ENCODE peak calls at places on chromosomes 1 and 21, in six cellular contexts. H, K, S, V, M and T are unnamed samples.

GRCh38 chr21:46080171-46081021 is 17.5 kb upstream of the COL6A2 start:
- DNase-seq in K (no peak), M (no peak), H (peak; percentile 89), V (no peak), S (peak; percentile 60), T (peak; percentile 87)

GRCh38 chr21:31218830-31219608 is 125.0 kb downstream of the TIAM1 start:
- DNase-seq in M (no peak), V (no peak), H (peak; percentile 62), S (no peak), K (no peak), T (no peak)

GRCh38 chr1:155983191-155984023 is 5.1 kb upstream of the ARHGEF2 start:
- DNase-seq in V (peak; percentile 75), K (peak; percentile 99), H (peak; percentile 88), M (peak; percentile 78), S (no peak), T (peak; percentile 94)

GRCh38 chr1:227926216-227926791 is 21.4 kb downstream of the WNT9A start:
- DNase-seq in K (no peak), M (no peak), V (no peak), H (peak; percentile 53), S (no peak), T (peak; percentile 68)

GRCh38 chr1:41664861-41665640 is 180.6 kb upstream of the EDN2 start:
- DNase-seq in M (peak; percentile 91), S (no peak), V (no peak), K (no peak), H (peak; percentile 22), T (peak; percentile 59)

GRCh38 chr1:4711191-4711915 is 56.9 kb downstream of the AJAP1 start:
- DNase-seq in M (no peak), V (no peak), K (no peak), S (no peak), H (no peak), T (no peak)

GRCh38 chr1:10540277-10541005 is 65.7 kb downstream of the PEX14 start:
- DNase-seq in H (peak; percentile 77), K (no peak), V (no peak), M (no peak), S (no peak), T (no peak)

GRCh38 chr21:24716306-24716918 is 890.9 kb downstream of the MRPL39 start:
- DNase-seq in K (no peak), M (no peak), H (no peak), V (no peak), S (no peak), T (no peak)

GRCh38 chr21:34534522-34534921 is 22.5 kb upstream of the KCNE1 start:
- DNase-seq in M (no peak), S (no peak), V (no peak), H (no peak), K (no peak), T (no peak)

GRCh38 chr1:32339363-32339978 is 3.4 kb upstream of the MARCKSL1 start:
- DNase-seq in K (no peak), H (no peak), M (no peak), S (no peak), V (no peak), T (peak; percentile 44)

GRCh38 chr21:37214952-37215351 is 52.2 kb downstream of the VPS26C start:
- DNase-seq in V (no peak), H (no peak), K (no peak), S (no peak), M (no peak), T (no peak)

GRCh38 chr1:237170149-237170548 is 128.2 kb downstream of the RYR2 start:
- DNase-seq in V (no peak), M (no peak), S (no peak), K (no peak), H (no peak), T (no peak)

GRCh38 chr1:207336559-207337467 is 15.3 kb downstream of the CD55 start:
- DNase-seq in M (no peak), H (no peak), V (peak; percentile 24), K (peak; percentile 20), S (no peak), T (no peak)

GRCh38 chr1:111242805-111243523 is 15.5 kb downstream of the CHI3L2 start:
- DNase-seq in M (no peak), V (no peak), K (no peak), H (no peak), S (no peak), T (no peak)

GRCh38 chr1:228351850-228352249 is 54.8 kb downstream of the TRIM11 start:
- DNase-seq in V (no peak), M (no peak), K (no peak), S (peak; percentile 61), H (peak; percentile 26), T (peak; percentile 59)

GRCh38 chr1:9233241-9233941 is 1.2 kb upstream of the H6PD start:
- DNase-seq in M (no peak), V (peak; percentile 44), S (peak; percentile 92), H (peak; percentile 93), K (no peak), T (peak; percentile 90)

GRCh38 chr1:22250724-22251123 is 107.8 kb upstream of the WNT4 start:
- DNase-seq in S (no peak), H (no peak), M (no peak), K (no peak), V (no peak), T (no peak)

GRCh38 chr1:161307230-161307768 is 2.5 kb downstream of the MPZ start:
- DNase-seq in V (no peak), S (no peak), M (no peak), H (no peak), K (no peak), T (no peak)

GRCh38 chr1:159089184-159089791 is 12.7 kb upstream of the AIM2 start:
- DNase-seq in V (no peak), K (no peak), S (no peak), H (no peak), M (no peak), T (no peak)

GRCh38 chr1:183589836-183590224 is 429 bp downstream of the NCF2 start:
- DNase-seq in S (no peak), V (peak; percentile 41), H (no peak), K (no peak), M (no peak), T (no peak)

GRCh38 chr1:99573431-99574217 is 72.3 kb upstream of the PALMD start:
- DNase-seq in M (no peak), S (no peak), V (no peak), H (no peak), K (no peak), T (no peak)

GRCh38 chr1:159161719-159162026 is 9.7 kb upstream of the CADM3 start:
- DNase-seq in K (no peak), S (no peak), H (no peak), V (no peak), M (no peak), T (no peak)

GRCh38 chr21:45537111-45537745 is 5.0 kb downstream of the SLC19A1 start:
- DNase-seq in K (no peak), V (no peak), S (peak; percentile 55), H (peak; percentile 68), M (no peak), T (peak; percentile 75)

GRCh38 chr21:44994581-44995171 is 54.8 kb downstream of the SLX9 start:
- DNase-seq in K (no peak), M (no peak), H (peak; percentile 67), V (no peak), S (no peak), T (peak; percentile 70)

GRCh38 chr1:76038306-76039004 is 36.1 kb upstream of the ST6GALNAC3 start:
- DNase-seq in M (no peak), S (no peak), H (no peak), K (no peak), V (no peak), T (no peak)

GRCh38 chr1:71829346-71829745 is 453.0 kb downstream of the NEGR1 start:
- DNase-seq in M (no peak), S (no peak), K (no peak), H (no peak), V (no peak), T (no peak)

GRCh38 chr1:223748405-223748772 is 36.0 kb downstream of the CAPN2 start:
- DNase-seq in S (no peak), K (no peak), V (no peak), M (no peak), H (no peak), T (no peak)

GRCh38 chr1:40243371-40243770 is 4.4 kb upstream of the TMCO2 start:
- DNase-seq in V (no peak), M (no peak), H (no peak), K (no peak), S (no peak), T (no peak)

GRCh38 chr1:158818991-158819405 is 12.2 kb upstream of the MNDA start:
- DNase-seq in H (no peak), V (no peak), S (no peak), M (no peak), K (no peak), T (no peak)

GRCh38 chr1:180168786-180169640 is 14.3 kb downstream of the QSOX1 start:
- DNase-seq in K (no peak), M (peak; percentile 75), S (peak; percentile 78), H (no peak), V (no peak), T (no peak)

GRCh38 chr1:227447531-227447990 is 115.8 kb upstream of the ZNF678 start:
- DNase-seq in H (peak; percentile 88), M (no peak), K (no peak), S (peak; percentile 68), V (no peak), T (peak; percentile 92)

GRCh38 chr1:26224606-26225005 is 9.4 kb upstream of the CEP85 start:
- DNase-seq in V (no peak), M (no peak), H (no peak), K (no peak), S (no peak), T (no peak)
- H3K4me3 ChIP-seq in V (peak overlapping the region; percentile 57), M (no peak overlapping the region), H (no peak overlapping the region), K (no peak overlapping the region), S (peak overlapping the region; percentile 44), T (no peak overlapping the region)

DNA sequence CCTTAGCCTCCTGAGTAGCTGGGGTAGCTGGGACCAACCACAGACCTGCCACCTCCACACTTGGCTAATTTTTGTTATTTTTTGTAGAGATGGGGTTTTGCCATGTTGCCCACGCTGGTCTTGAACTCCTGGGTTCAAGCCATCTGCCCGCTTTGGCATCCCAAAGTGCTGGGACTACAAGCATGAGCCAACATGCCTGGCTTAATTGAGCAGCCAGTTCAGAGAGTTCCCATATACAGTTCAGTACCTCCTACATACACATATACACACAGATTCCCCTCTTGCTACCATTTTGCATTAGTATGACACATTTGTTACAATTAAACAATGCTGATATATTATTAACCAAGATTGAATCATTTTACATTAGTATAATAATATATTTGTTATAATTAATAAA is 2.9 kb downstream of the RNPEP start:
- DNase-seq in S (peak; percentile 11), H (no peak), K (no peak), M (no peak), V (no peak), T (no peak)
- H3K4me3 ChIP-seq in S (no peak overlapping the region), H (no peak overlapping the region), K (no peak overlapping the region), M (no peak overlapping the region), V (no peak overlapping the region), T (no peak overlapping the region)

GRCh38 chr1:157758018-157758417 is 18.9 kb downstream of the FCRL2 start:
- DNase-seq in H (no peak), V (no peak), M (no peak), S (no peak), K (no peak), T (no peak)
- H3K4me3 ChIP-seq in H (no peak overlapping the region), V (no peak overlapping the region), M (no peak overlapping the region), S (no peak overlapping the region), K (no peak overlapping the region), T (no peak overlapping the region)

DNA sequence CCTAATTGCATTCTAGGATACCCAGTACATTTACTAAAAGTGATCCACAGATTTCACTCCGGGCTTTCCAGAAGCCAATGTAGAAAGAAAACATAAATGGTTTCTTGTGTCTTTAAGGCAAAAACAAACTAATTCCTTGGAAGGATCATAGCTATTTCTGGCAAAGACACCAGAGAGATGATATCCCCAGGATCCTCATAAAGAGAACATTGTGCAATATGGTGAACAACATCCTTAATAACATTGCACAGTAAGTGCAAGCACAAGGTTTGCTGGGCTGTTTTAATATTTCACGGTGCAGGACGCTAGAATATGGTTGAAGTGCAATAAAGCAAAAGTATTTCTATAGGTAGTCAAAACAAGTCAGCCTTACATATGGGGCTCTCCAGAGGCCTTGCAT is 83.0 kb downstream of the NTPCR start:
- DNase-seq in M (no peak), K (no peak), V (no peak), H (no peak), S (no peak), T (no peak)
- H3K4me3 ChIP-seq in M (no peak overlapping the region), K (no peak overlapping the region), V (no peak overlapping the region), H (no peak overlapping the region), S (no peak overlapping the region), T (no peak overlapping the region)